ENCODE peak calls at places on chromosomes 11 and 22, in six cellular contexts. P, M, R, Z, F and Y are unnamed samples.

GRCh38 chr22:33861216-33861875 is 58.9 kb downstream of the LARGE1 start:
- DNase-seq in P (no peak), M (no peak), R (no peak), Z (no peak), F (no peak), Y (no peak)

GRCh38 chr11:62190011-62190410 is at the start of gene SCGB1D1:
- DNase-seq in P (no peak), M (no peak), R (no peak), Z (no peak), F (no peak), Y (no peak)

GRCh38 chr11:2512431-2513407 is 67.9 kb downstream of the KCNQ1 start:
- DNase-seq in P (no peak), M (peak), R (peak), Z (no peak), F (no peak), Y (no peak)

GRCh38 chr11:18277560-18278271 is 11.7 kb downstream of the SAA1 start:
- DNase-seq in P (no peak), M (no peak), R (no peak), Z (no peak), F (peak), Y (peak)

GRCh38 chr11:73760680-73761402 is at the start of gene RAB6A:
- DNase-seq in P (peak), M (peak), R (peak), Z (peak), F (peak), Y (peak)

GRCh38 chr11:2209370-2209801 is 37.8 kb upstream of the TH start:
- DNase-seq in P (peak), M (no peak), R (peak), Z (no peak), F (no peak), Y (no peak)

GRCh38 chr11:92628401-92629292 is 340.8 kb upstream of the MTNR1B start:
- DNase-seq in P (no peak), M (no peak), R (no peak), Z (no peak), F (no peak), Y (no peak)

GRCh38 chr11:102846292-102846691 is 2.9 kb upstream of the MMP3 start:
- DNase-seq in P (no peak), M (no peak), R (no peak), Z (peak), F (no peak), Y (no peak)

GRCh38 chr11:33638608-33639007 is 62.0 kb downstream of the C11orf91 start:
- DNase-seq in P (no peak), M (no peak), R (no peak), Z (no peak), F (no peak), Y (no peak)

GRCh38 chr22:27347951-27348350 is 453.6 kb downstream of the MN1 start:
- DNase-seq in P (no peak), M (no peak), R (no peak), Z (no peak), F (no peak), Y (no peak)

GRCh38 chr11:27913650-27914049 is 194.3 kb downstream of the KIF18A start:
- DNase-seq in P (no peak), M (no peak), R (no peak), Z (peak), F (peak), Y (peak)

GRCh38 chr11:10489444-10489785 is 34.4 kb downstream of the AMPD3 start:
- DNase-seq in P (no peak), M (no peak), R (no peak), Z (no peak), F (no peak), Y (no peak)

GRCh38 chr11:3738723-3739122 is 58.6 kb downstream of the NUP98 start:
- DNase-seq in P (no peak), M (no peak), R (no peak), Z (no peak), F (no peak), Y (no peak)

GRCh38 chr22:36386900-36387663 is 685 bp downstream of the MYH9 start:
- DNase-seq in P (peak), M (peak), R (peak), Z (no peak), F (no peak), Y (no peak)

GRCh38 chr11:64466115-64466718 is 107.3 kb downstream of the RPS6KA4 start:
- DNase-seq in P (no peak), M (no peak), R (no peak), Z (no peak), F (no peak), Y (no peak)

GRCh38 chr11:106624377-106624776 is 393.9 kb downstream of the GUCY1A2 start:
- DNase-seq in P (no peak), M (no peak), R (no peak), Z (no peak), F (no peak), Y (no peak)

GRCh38 chr11:2701230-2701629 is 1.4 kb upstream of the KCNQ1OT1 start:
- DNase-seq in P (no peak), M (no peak), R (no peak), Z (no peak), F (no peak), Y (no peak)

GRCh38 chr11:119044708-119045107 is 12.3 kb downstream of the HYOU1 start:
- DNase-seq in P (no peak), M (no peak), R (no peak), Z (no peak), F (no peak), Y (no peak)

GRCh38 chr11:125358254-125358840 is 137.7 kb downstream of the FEZ1 start:
- DNase-seq in P (no peak), M (no peak), R (no peak), Z (peak), F (peak), Y (peak)

GRCh38 chr22:20159088-20159487 is 8.2 kb upstream of the CCDC188 start:
- DNase-seq in P (no peak), M (no peak), R (no peak), Z (no peak), F (no peak), Y (no peak)

GRCh38 chr22:43777204-43777671 is 34.9 kb downstream of the EFCAB6 start:
- DNase-seq in P (no peak), M (no peak), R (no peak), Z (peak), F (peak), Y (peak)

GRCh38 chr11:64245797-64246623 is 733 bp downstream of the PPP1R14B start:
- DNase-seq in P (peak), M (peak), R (peak), Z (peak), F (peak), Y (peak)

GRCh38 chr11:87298155-87298554 is 260.4 kb downstream of the TMEM135 start:
- DNase-seq in P (no peak), M (no peak), R (no peak), Z (no peak), F (no peak), Y (no peak)

GRCh38 chr22:36300396-36301212 is 47.7 kb downstream of the APOL1 start:
- DNase-seq in P (no peak), M (no peak), R (no peak), Z (no peak), F (no peak), Y (no peak)

GRCh38 chr11:2182692-2183474 is 11.3 kb upstream of the TH start:
- DNase-seq in P (no peak), M (no peak), R (no peak), Z (no peak), F (no peak), Y (no peak)